ENCODE peak calls at places on chromosomes 13 and 19, in seven cellular contexts. W is GM12878, S is H9, T is cardiac fibroblast, X is amygdala, B is foreskin melanocyte, Q is hepatic stellate cell. K is an unnamed sample.

GRCh38 chr19:8505680-8506401 is 3.4 kb upstream of the PRAM1 start:
- DNase-seq in W (no peak), T (peak), X (peak), Q (peak), S (peak), B (peak), K (peak)

GRCh38 chr13:28655566-28655965 is 3.4 kb upstream of the POMP start:
- DNase-seq in T (peak), Q (peak), X (no peak), W (no peak), S (no peak), B (no peak), K (peak)

GRCh38 chr19:16702123-16702522 is 17.5 kb upstream of the NWD1 start:
- DNase-seq in T (peak), X (no peak), B (peak), W (no peak), S (no peak), Q (no peak), K (peak)

GRCh38 chr13:76707360-76707759 is 178.8 kb downstream of the KCTD12 start:
- DNase-seq in B (no peak), Q (no peak), S (no peak), W (no peak), T (peak), X (no peak), K (peak)

GRCh38 chr13:33454844-33455256 is 169.3 kb upstream of the STARD13 start:
- DNase-seq in Q (no peak), W (no peak), T (no peak), S (no peak), X (no peak), B (no peak), K (no peak)

GRCh38 chr19:290539-291521 is at the start of gene PLPP2:
- DNase-seq in Q (no peak), X (peak), B (peak), S (peak), T (peak), W (no peak), K (peak)

GRCh38 chr19:55694241-55694655 is 19.2 kb downstream of the EPN1 start:
- DNase-seq in B (no peak), Q (no peak), T (no peak), W (no peak), S (no peak), X (no peak), K (no peak)

GRCh38 chr19:46919324-46919723 is 58.5 kb downstream of the ARHGAP35 start:
- DNase-seq in S (no peak), T (no peak), B (no peak), X (no peak), W (no peak), Q (no peak), K (peak)

GRCh38 chr13:45737571-45738002 is 35.5 kb downstream of the CBY2 start:
- DNase-seq in W (no peak), Q (no peak), S (peak), B (no peak), X (no peak), T (no peak), K (no peak)

GRCh38 chr13:91659583-91660415 is 261.4 kb downstream of the GPC5 start:
- DNase-seq in S (no peak), Q (no peak), X (no peak), T (no peak), W (peak), B (no peak), K (no peak)

GRCh38 chr13:21395953-21396352 is 63.1 kb downstream of the ZDHHC20 start:
- DNase-seq in X (no peak), T (no peak), W (no peak), B (no peak), S (no peak), Q (no peak), K (no peak)

GRCh38 chr13:113821847-113822246 is 42.0 kb downstream of the GAS6 start:
- DNase-seq in Q (no peak), X (no peak), B (no peak), T (no peak), W (no peak), S (no peak), K (no peak)

K was measured in kidney tubule cell.